ENCODE peak calls at places on chromosomes 11 and 22, in eight cellular contexts. One of them, this sample, is unnamed.

GRCh38 chr11:100791873-100792272 is 104.8 kb downstream of the ARHGAP42 start:
- DNase-seq in psoas muscle: no peak
- DNase-seq in upper lobe of left lung: no peak
- DNase-seq in dorsolateral prefrontal cortex: no peak
- DNase-seq in OCI-LY7: no peak
- DNase-seq in astrocyte of the spinal cord: no peak
- DNase-seq in coronary artery: no peak
- DNase-seq in cardiac fibroblast: no peak
- DNase-seq in this sample: no peak

GRCh38 chr22:19168088-19168890 is 10.2 kb downstream of the SLC25A1 start:
- DNase-seq in psoas muscle: no peak
- DNase-seq in upper lobe of left lung: no peak
- DNase-seq in dorsolateral prefrontal cortex: no peak
- DNase-seq in OCI-LY7: no peak
- DNase-seq in astrocyte of the spinal cord: no peak
- DNase-seq in coronary artery: peak; percentile 67
- DNase-seq in cardiac fibroblast: no peak
- DNase-seq in this sample: no peak

GRCh38 chr11:81916459-81916858 is 817.2 kb downstream of the FAM181B start:
- DNase-seq in psoas muscle: no peak
- DNase-seq in upper lobe of left lung: no peak
- DNase-seq in dorsolateral prefrontal cortex: no peak
- DNase-seq in OCI-LY7: no peak
- DNase-seq in astrocyte of the spinal cord: no peak
- DNase-seq in coronary artery: no peak
- DNase-seq in cardiac fibroblast: peak; percentile 6
- DNase-seq in this sample: no peak

GRCh38 chr11:76591416-76591815 is 79.1 kb downstream of the LRRC32 start:
- DNase-seq in psoas muscle: no peak
- DNase-seq in upper lobe of left lung: no peak
- DNase-seq in dorsolateral prefrontal cortex: no peak
- DNase-seq in OCI-LY7: no peak
- DNase-seq in astrocyte of the spinal cord: no peak
- DNase-seq in coronary artery: no peak
- DNase-seq in cardiac fibroblast: no peak
- DNase-seq in this sample: no peak

GRCh38 chr11:61700221-61700620 is 20.0 kb downstream of the DAGLA start:
- DNase-seq in psoas muscle: no peak
- DNase-seq in upper lobe of left lung: no peak
- DNase-seq in dorsolateral prefrontal cortex: no peak
- DNase-seq in OCI-LY7: no peak
- DNase-seq in astrocyte of the spinal cord: peak; percentile 36
- DNase-seq in coronary artery: no peak
- DNase-seq in cardiac fibroblast: peak; percentile 66
- DNase-seq in this sample: no peak

GRCh38 chr22:22896601-22897000 is 9.0 kb downstream of the IGLL5 start:
- DNase-seq in psoas muscle: peak; percentile 4
- DNase-seq in upper lobe of left lung: no peak
- DNase-seq in dorsolateral prefrontal cortex: no peak
- DNase-seq in OCI-LY7: no peak
- DNase-seq in astrocyte of the spinal cord: no peak
- DNase-seq in coronary artery: no peak
- DNase-seq in cardiac fibroblast: no peak
- DNase-seq in this sample: no peak

GRCh38 chr11:94857337-94857736 is 89.2 kb downstream of the AMOTL1 start:
- DNase-seq in psoas muscle: no peak
- DNase-seq in upper lobe of left lung: no peak
- DNase-seq in dorsolateral prefrontal cortex: no peak
- DNase-seq in OCI-LY7: no peak
- DNase-seq in astrocyte of the spinal cord: no peak
- DNase-seq in coronary artery: no peak
- DNase-seq in cardiac fibroblast: no peak
- DNase-seq in this sample: no peak

GRCh38 chr11:12719221-12719620 is 45.0 kb downstream of the TEAD1 start:
- DNase-seq in psoas muscle: no peak
- DNase-seq in upper lobe of left lung: no peak
- DNase-seq in dorsolateral prefrontal cortex: no peak
- DNase-seq in OCI-LY7: no peak
- DNase-seq in astrocyte of the spinal cord: peak; percentile 39
- DNase-seq in coronary artery: no peak
- DNase-seq in cardiac fibroblast: no peak
- DNase-seq in this sample: no peak

GRCh38 chr22:39446239-39446721 is 10.5 kb upstream of the MGAT3 start:
- DNase-seq in psoas muscle: no peak
- DNase-seq in upper lobe of left lung: peak; percentile 60
- DNase-seq in dorsolateral prefrontal cortex: no peak
- DNase-seq in OCI-LY7: peak; percentile 79
- DNase-seq in astrocyte of the spinal cord: no peak
- DNase-seq in coronary artery: no peak
- DNase-seq in cardiac fibroblast: no peak
- DNase-seq in this sample: peak; percentile 84

GRCh38 chr11:1563697-1564534 is 8.2 kb downstream of the DUSP8 start:
- DNase-seq in psoas muscle: peak; percentile 47
- DNase-seq in upper lobe of left lung: peak; percentile 67
- DNase-seq in dorsolateral prefrontal cortex: no peak
- DNase-seq in OCI-LY7: no peak
- DNase-seq in astrocyte of the spinal cord: no peak
- DNase-seq in coronary artery: no peak
- DNase-seq in cardiac fibroblast: no peak
- DNase-seq in this sample: no peak

GRCh38 chr11:16784671-16785070 is 46.2 kb downstream of the C11orf58 start:
- DNase-seq in psoas muscle: no peak
- DNase-seq in upper lobe of left lung: no peak
- DNase-seq in dorsolateral prefrontal cortex: no peak
- DNase-seq in OCI-LY7: no peak
- DNase-seq in astrocyte of the spinal cord: no peak
- DNase-seq in coronary artery: no peak
- DNase-seq in cardiac fibroblast: no peak
- DNase-seq in this sample: no peak

GRCh38 chr22:32208681-32209080 is 3.8 kb upstream of the RFPL2 start:
- DNase-seq in psoas muscle: no peak
- DNase-seq in upper lobe of left lung: no peak
- DNase-seq in dorsolateral prefrontal cortex: no peak
- DNase-seq in OCI-LY7: no peak
- DNase-seq in astrocyte of the spinal cord: no peak
- DNase-seq in coronary artery: no peak
- DNase-seq in cardiac fibroblast: no peak
- DNase-seq in this sample: no peak

GRCh38 chr11:43921561-43922294 is 20.7 kb upstream of the C11orf96 start:
- DNase-seq in psoas muscle: no peak
- DNase-seq in upper lobe of left lung: no peak
- DNase-seq in dorsolateral prefrontal cortex: no peak
- DNase-seq in OCI-LY7: no peak
- DNase-seq in astrocyte of the spinal cord: peak; percentile 12
- DNase-seq in coronary artery: no peak
- DNase-seq in cardiac fibroblast: no peak
- DNase-seq in this sample: no peak

GRCh38 chr11:3011891-3012885 is 20.1 kb upstream of the NAP1L4 start:
- DNase-seq in psoas muscle: no peak
- DNase-seq in upper lobe of left lung: peak; percentile 61
- DNase-seq in dorsolateral prefrontal cortex: no peak
- DNase-seq in OCI-LY7: no peak
- DNase-seq in astrocyte of the spinal cord: no peak
- DNase-seq in coronary artery: no peak
- DNase-seq in cardiac fibroblast: no peak
- DNase-seq in this sample: no peak

GRCh38 chr11:102047305-102047924 is at the start of gene CFAP300:
- DNase-seq in psoas muscle: peak; percentile 96
- DNase-seq in upper lobe of left lung: peak; percentile 94
- DNase-seq in dorsolateral prefrontal cortex: peak; percentile 69
- DNase-seq in OCI-LY7: peak; percentile 11
- DNase-seq in astrocyte of the spinal cord: peak; percentile 75
- DNase-seq in coronary artery: peak; percentile 94
- DNase-seq in cardiac fibroblast: peak; percentile 89
- DNase-seq in this sample: peak; percentile 34

GRCh38 chr11:121067453-121067852 is 33.6 kb upstream of the TECTA start:
- DNase-seq in psoas muscle: no peak
- DNase-seq in upper lobe of left lung: no peak
- DNase-seq in dorsolateral prefrontal cortex: no peak
- DNase-seq in OCI-LY7: no peak
- DNase-seq in astrocyte of the spinal cord: peak; percentile 43
- DNase-seq in coronary artery: no peak
- DNase-seq in cardiac fibroblast: no peak
- DNase-seq in this sample: no peak

DNA sequence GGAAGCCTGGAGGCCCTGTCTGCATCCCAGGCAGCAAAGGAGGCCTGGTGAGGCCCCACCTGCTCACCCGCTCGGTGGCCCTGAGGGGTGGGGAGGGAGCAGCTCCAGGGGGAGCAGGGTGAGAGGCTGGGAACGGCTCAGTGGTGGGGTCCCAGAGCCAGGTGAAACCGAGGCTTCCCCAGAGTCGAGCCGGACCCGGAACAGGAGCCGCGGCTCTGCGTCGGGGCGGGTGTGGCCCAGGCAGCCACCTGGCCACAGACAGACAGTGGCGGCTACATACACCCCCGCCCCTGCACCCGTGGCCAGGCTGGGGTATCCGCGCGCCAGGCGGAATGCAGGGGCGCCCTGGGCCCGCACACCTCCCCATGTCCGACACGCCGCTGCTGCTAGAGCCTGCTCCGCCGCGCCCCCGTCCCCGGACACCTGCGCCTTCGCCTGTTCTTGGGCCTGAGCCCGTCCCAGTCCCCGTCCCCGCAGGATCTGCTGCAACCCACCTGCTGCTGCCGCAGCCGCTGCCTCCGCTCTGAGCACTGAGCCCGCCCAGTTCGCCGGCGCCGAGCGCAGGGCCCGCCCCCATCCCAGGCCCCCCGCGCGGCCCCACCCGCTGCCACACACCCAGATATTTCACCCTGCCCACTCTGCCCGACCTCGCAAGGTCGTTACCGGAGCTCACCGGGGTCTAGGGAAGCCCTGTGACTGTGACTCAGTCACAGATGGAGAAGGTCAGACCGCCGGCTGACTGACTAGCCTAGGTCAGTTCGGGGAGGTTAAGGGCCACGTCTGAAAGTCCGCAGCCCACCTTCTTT is at the start of gene SLC7A4:
- DNase-seq in psoas muscle: no peak
- DNase-seq in upper lobe of left lung: peak; percentile 87
- DNase-seq in dorsolateral prefrontal cortex: peak; percentile 57
- DNase-seq in OCI-LY7: no peak
- DNase-seq in astrocyte of the spinal cord: no peak
- DNase-seq in coronary artery: no peak
- DNase-seq in cardiac fibroblast: no peak
- DNase-seq in this sample: no peak
- H3K4me3 ChIP-seq in psoas muscle: peak within 1 kb of the TSS; percentile 54
- H3K4me3 ChIP-seq in upper lobe of left lung: peak within 1 kb of the TSS; percentile 44
- H3K4me3 ChIP-seq in dorsolateral prefrontal cortex: peak within 1 kb of the TSS; percentile 53
- H3K4me3 ChIP-seq in OCI-LY7: no peak within 1 kb of the TSS
- H3K4me3 ChIP-seq in astrocyte of the spinal cord: no peak within 1 kb of the TSS
- H3K4me3 ChIP-seq in coronary artery: peak within 1 kb of the TSS; percentile 78
- H3K4me3 ChIP-seq in cardiac fibroblast: no peak within 1 kb of the TSS
- H3K4me3 ChIP-seq in this sample: no peak within 1 kb of the TSS

GRCh38 chr11:92550411-92550810 is 325.8 kb downstream of the FAT3 start:
- DNase-seq in psoas muscle: no peak
- DNase-seq in upper lobe of left lung: no peak
- DNase-seq in dorsolateral prefrontal cortex: no peak
- DNase-seq in OCI-LY7: no peak
- DNase-seq in astrocyte of the spinal cord: no peak
- DNase-seq in coronary artery: no peak
- DNase-seq in cardiac fibroblast: no peak
- DNase-seq in this sample: no peak

GRCh38 chr11:92554662-92555061 is 330.0 kb downstream of the FAT3 start:
- DNase-seq in psoas muscle: no peak
- DNase-seq in upper lobe of left lung: no peak
- DNase-seq in dorsolateral prefrontal cortex: no peak
- DNase-seq in OCI-LY7: no peak
- DNase-seq in astrocyte of the spinal cord: no peak
- DNase-seq in coronary artery: no peak
- DNase-seq in cardiac fibroblast: no peak
- DNase-seq in this sample: no peak

GRCh38 chr11:92556435-92556834 is 331.8 kb downstream of the FAT3 start:
- DNase-seq in psoas muscle: no peak
- DNase-seq in upper lobe of left lung: no peak
- DNase-seq in dorsolateral prefrontal cortex: no peak
- DNase-seq in OCI-LY7: no peak
- DNase-seq in astrocyte of the spinal cord: peak; percentile 38
- DNase-seq in coronary artery: no peak
- DNase-seq in cardiac fibroblast: peak; percentile 33
- DNase-seq in this sample: peak; percentile 3

GRCh38 chr11:92550871-92551270 is 326.3 kb downstream of the FAT3 start:
- DNase-seq in psoas muscle: no peak
- DNase-seq in upper lobe of left lung: no peak
- DNase-seq in dorsolateral prefrontal cortex: no peak
- DNase-seq in OCI-LY7: no peak
- DNase-seq in astrocyte of the spinal cord: no peak
- DNase-seq in coronary artery: no peak
- DNase-seq in cardiac fibroblast: no peak
- DNase-seq in this sample: no peak

DNA sequence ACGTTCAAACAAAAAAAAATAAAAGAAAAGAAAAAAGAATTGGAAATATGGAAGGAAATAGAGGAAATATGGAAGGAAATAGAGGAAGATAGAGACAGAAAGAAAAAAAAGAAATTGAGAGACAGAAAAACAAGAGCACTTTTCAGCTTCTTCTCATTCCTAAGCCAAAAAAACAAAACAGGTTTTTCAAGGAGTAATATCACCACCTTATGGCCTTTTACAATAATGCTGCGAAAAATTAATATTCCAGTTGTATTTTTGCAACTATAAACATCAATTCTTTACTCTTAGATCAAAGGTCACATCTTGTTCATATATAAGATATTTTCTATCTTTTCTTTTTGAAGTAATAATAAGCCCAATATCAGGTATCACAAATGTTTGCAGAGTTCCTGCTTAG is 328.3 kb downstream of the FAT3 start:
- DNase-seq in psoas muscle: no peak
- DNase-seq in upper lobe of left lung: no peak
- DNase-seq in dorsolateral prefrontal cortex: no peak
- DNase-seq in OCI-LY7: no peak
- DNase-seq in astrocyte of the spinal cord: no peak
- DNase-seq in coronary artery: no peak
- DNase-seq in cardiac fibroblast: peak; percentile 23
- DNase-seq in this sample: no peak
- TF ChIP-seq CTCF in psoas muscle: no peak
- TF ChIP-seq CTCF in upper lobe of left lung: no peak
- TF ChIP-seq CTCF in dorsolateral prefrontal cortex: no peak
- TF ChIP-seq CTCF in OCI-LY7: peak; percentile 28
- TF ChIP-seq CTCF in astrocyte of the spinal cord: no peak
- TF ChIP-seq CTCF in coronary artery: no peak
- TF ChIP-seq CTCF in cardiac fibroblast: no peak
- TF ChIP-seq CTCF in this sample: no peak

DNA sequence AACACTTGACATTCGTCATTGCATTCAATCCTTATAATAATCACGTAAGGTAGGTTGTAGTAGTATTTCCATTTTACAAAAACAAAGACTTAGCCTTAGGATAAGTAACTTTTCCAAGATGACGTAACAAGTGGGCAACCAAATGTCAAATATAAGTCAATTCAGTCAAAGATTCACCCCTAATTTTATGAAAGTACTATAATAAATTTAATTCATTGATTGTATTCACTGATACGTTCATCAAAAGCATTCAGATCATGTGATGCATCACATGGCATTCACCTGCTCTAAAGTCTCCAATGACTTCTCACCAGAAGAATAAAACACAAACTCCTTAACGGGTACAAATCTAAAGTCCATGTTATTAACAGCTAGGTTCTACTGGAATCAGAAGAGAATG is 2.1 kb downstream of the KIF18A start:
- DNase-seq in psoas muscle: no peak
- DNase-seq in upper lobe of left lung: no peak
- DNase-seq in dorsolateral prefrontal cortex: no peak
- DNase-seq in OCI-LY7: peak; percentile 34
- DNase-seq in astrocyte of the spinal cord: no peak
- DNase-seq in coronary artery: no peak
- DNase-seq in cardiac fibroblast: no peak
- DNase-seq in this sample: no peak
- H3K4me3 ChIP-seq in psoas muscle: no peak overlapping the region
- H3K4me3 ChIP-seq in upper lobe of left lung: no peak overlapping the region
- H3K4me3 ChIP-seq in dorsolateral prefrontal cortex: no peak overlapping the region
- H3K4me3 ChIP-seq in OCI-LY7: peak overlapping the region; percentile 93
- H3K4me3 ChIP-seq in astrocyte of the spinal cord: no peak overlapping the region
- H3K4me3 ChIP-seq in coronary artery: no peak overlapping the region
- H3K4me3 ChIP-seq in cardiac fibroblast: no peak overlapping the region
- H3K4me3 ChIP-seq in this sample: peak overlapping the region; percentile 82

GRCh38 chr22:40856513-40857308 is at the start of the genes ST13 and XPNPEP3:
- DNase-seq in psoas muscle: peak; percentile 99
- DNase-seq in upper lobe of left lung: peak; percentile 100
- DNase-seq in dorsolateral prefrontal cortex: peak; percentile 97
- DNase-seq in OCI-LY7: peak; percentile 96
- DNase-seq in astrocyte of the spinal cord: peak; percentile 97
- DNase-seq in coronary artery: peak; percentile 98
- DNase-seq in cardiac fibroblast: peak; percentile 98
- DNase-seq in this sample: peak; percentile 97
- TF ChIP-seq CTCF in psoas muscle: no peak
- TF ChIP-seq CTCF in upper lobe of left lung: peak; percentile 10
- TF ChIP-seq CTCF in dorsolateral prefrontal cortex: peak; percentile 31
- TF ChIP-seq CTCF in OCI-LY7: peak; percentile 57
- TF ChIP-seq CTCF in astrocyte of the spinal cord: peak; percentile 18
- TF ChIP-seq CTCF in coronary artery: no peak
- TF ChIP-seq CTCF in cardiac fibroblast: no peak
- TF ChIP-seq CTCF in this sample: peak; percentile 19